ENCODE peak calls at places on chromosomes 3 and 15, in seven cellular contexts. One of them, this sample, is unnamed. For H3K4me1, the result is how much of the 10 kb centered on the place peaks cover.

GRCh38 chr15:31501074-31501473 is 174.4 kb downstream of the KLF13 start:
- DNase-seq in IMR-90: no peak
- DNase-seq in endothelial cell of umbilical vein: no peak
- DNase-seq in HCT116: no peak
- DNase-seq in heart left ventricle: no peak
- DNase-seq in body of pancreas: no peak
- DNase-seq in tibial nerve: no peak
- DNase-seq in this sample: peak

GRCh38 chr3:139006051-139006716 is at the start of gene PRR23A:
- DNase-seq in IMR-90: no peak
- DNase-seq in endothelial cell of umbilical vein: no peak
- DNase-seq in HCT116: no peak
- DNase-seq in heart left ventricle: no peak
- DNase-seq in body of pancreas: no peak
- DNase-seq in tibial nerve: no peak
- DNase-seq in this sample: peak

GRCh38 chr15:33154366-33155166 is 39.9 kb downstream of the FMN1 start:
- DNase-seq in IMR-90: peak
- DNase-seq in endothelial cell of umbilical vein: no peak
- DNase-seq in HCT116: no peak
- DNase-seq in heart left ventricle: peak
- DNase-seq in body of pancreas: no peak
- DNase-seq in tibial nerve: peak
- DNase-seq in this sample: peak

GRCh38 chr15:44726568-44727461 is 9.5 kb upstream of the TRIM69 start:
- DNase-seq in IMR-90: peak
- DNase-seq in endothelial cell of umbilical vein: peak
- DNase-seq in HCT116: peak
- DNase-seq in heart left ventricle: peak
- DNase-seq in body of pancreas: no peak
- DNase-seq in tibial nerve: peak
- DNase-seq in this sample: peak

GRCh38 chr15:94844533-94845390 is 613.4 kb downstream of the MCTP2 start:
- DNase-seq in IMR-90: no peak
- DNase-seq in endothelial cell of umbilical vein: peak
- DNase-seq in HCT116: no peak
- DNase-seq in heart left ventricle: peak
- DNase-seq in body of pancreas: peak
- DNase-seq in tibial nerve: peak
- DNase-seq in this sample: peak

GRCh38 chr3:153087595-153088566 is 74.1 kb upstream of the RAP2B start:
- DNase-seq in IMR-90: peak
- DNase-seq in endothelial cell of umbilical vein: no peak
- DNase-seq in HCT116: no peak
- DNase-seq in heart left ventricle: peak
- DNase-seq in body of pancreas: no peak
- DNase-seq in tibial nerve: peak
- DNase-seq in this sample: no peak

GRCh38 chr3:157543491-157544035 is 40.3 kb upstream of the VEPH1 start:
- DNase-seq in IMR-90: no peak
- DNase-seq in endothelial cell of umbilical vein: no peak
- DNase-seq in HCT116: no peak
- DNase-seq in heart left ventricle: no peak
- DNase-seq in body of pancreas: no peak
- DNase-seq in tibial nerve: no peak
- DNase-seq in this sample: no peak

GRCh38 chr15:41341519-41341918 is 8.8 kb downstream of the NUSAP1 start:
- DNase-seq in IMR-90: peak
- DNase-seq in endothelial cell of umbilical vein: no peak
- DNase-seq in HCT116: no peak
- DNase-seq in heart left ventricle: no peak
- DNase-seq in body of pancreas: no peak
- DNase-seq in tibial nerve: no peak
- DNase-seq in this sample: no peak

GRCh38 chr3:70726096-70726745 is 413.8 kb upstream of the MDFIC2 start:
- DNase-seq in IMR-90: peak
- DNase-seq in endothelial cell of umbilical vein: no peak
- DNase-seq in HCT116: no peak
- DNase-seq in heart left ventricle: no peak
- DNase-seq in body of pancreas: no peak
- DNase-seq in tibial nerve: no peak
- DNase-seq in this sample: no peak

GRCh38 chr15:86327230-86327865 is 247.7 kb downstream of the AGBL1 start:
- DNase-seq in IMR-90: no peak
- DNase-seq in endothelial cell of umbilical vein: no peak
- DNase-seq in HCT116: no peak
- DNase-seq in heart left ventricle: no peak
- DNase-seq in body of pancreas: no peak
- DNase-seq in tibial nerve: no peak
- DNase-seq in this sample: no peak

GRCh38 chr15:52699457-52699856 is 20.3 kb upstream of the ATOSA start:
- DNase-seq in IMR-90: no peak
- DNase-seq in endothelial cell of umbilical vein: no peak
- DNase-seq in HCT116: no peak
- DNase-seq in heart left ventricle: no peak
- DNase-seq in body of pancreas: no peak
- DNase-seq in tibial nerve: no peak
- DNase-seq in this sample: no peak

GRCh38 chr3:187763850-187764648 is 18.8 kb upstream of the BCL6 start:
- DNase-seq in IMR-90: no peak
- DNase-seq in endothelial cell of umbilical vein: no peak
- DNase-seq in HCT116: no peak
- DNase-seq in heart left ventricle: no peak
- DNase-seq in body of pancreas: no peak
- DNase-seq in tibial nerve: no peak
- DNase-seq in this sample: no peak

GRCh38 chr3:44104668-44105321 is 136.9 kb upstream of the TOPAZ1 start:
- DNase-seq in IMR-90: peak
- DNase-seq in endothelial cell of umbilical vein: no peak
- DNase-seq in HCT116: peak
- DNase-seq in heart left ventricle: no peak
- DNase-seq in body of pancreas: no peak
- DNase-seq in tibial nerve: no peak
- DNase-seq in this sample: no peak

GRCh38 chr3:187131981-187132380 is 7.3 kb downstream of the RPL39L start:
- DNase-seq in IMR-90: peak
- DNase-seq in endothelial cell of umbilical vein: no peak
- DNase-seq in HCT116: no peak
- DNase-seq in heart left ventricle: no peak
- DNase-seq in body of pancreas: no peak
- DNase-seq in tibial nerve: no peak
- DNase-seq in this sample: no peak

GRCh38 chr15:64905119-64905831 is 6.4 kb upstream of the ANKDD1A start:
- DNase-seq in IMR-90: peak
- DNase-seq in endothelial cell of umbilical vein: peak
- DNase-seq in HCT116: no peak
- DNase-seq in heart left ventricle: peak
- DNase-seq in body of pancreas: peak
- DNase-seq in tibial nerve: peak
- DNase-seq in this sample: peak

GRCh38 chr3:179324270-179324754 is 1.5 kb downstream of the ZNF639 start:
- DNase-seq in IMR-90: peak
- DNase-seq in endothelial cell of umbilical vein: peak
- DNase-seq in HCT116: no peak
- DNase-seq in heart left ventricle: no peak
- DNase-seq in body of pancreas: no peak
- DNase-seq in tibial nerve: no peak
- DNase-seq in this sample: no peak

GRCh38 chr3:25033407-25034029 is 394.5 kb upstream of the RARB start:
- DNase-seq in IMR-90: peak
- DNase-seq in endothelial cell of umbilical vein: peak
- DNase-seq in HCT116: peak
- DNase-seq in heart left ventricle: peak
- DNase-seq in body of pancreas: peak
- DNase-seq in tibial nerve: peak
- DNase-seq in this sample: peak

GRCh38 chr15:63133786-63134185 is 12.1 kb downstream of the LACTB start:
- DNase-seq in IMR-90: peak
- DNase-seq in endothelial cell of umbilical vein: peak
- DNase-seq in HCT116: no peak
- DNase-seq in heart left ventricle: no peak
- DNase-seq in body of pancreas: no peak
- DNase-seq in tibial nerve: no peak
- DNase-seq in this sample: no peak

GRCh38 chr3:62110801-62111200 is 262.5 kb downstream of the FEZF2 start:
- DNase-seq in IMR-90: peak
- DNase-seq in endothelial cell of umbilical vein: no peak
- DNase-seq in HCT116: no peak
- DNase-seq in heart left ventricle: no peak
- DNase-seq in body of pancreas: no peak
- DNase-seq in tibial nerve: no peak
- DNase-seq in this sample: no peak

DNA sequence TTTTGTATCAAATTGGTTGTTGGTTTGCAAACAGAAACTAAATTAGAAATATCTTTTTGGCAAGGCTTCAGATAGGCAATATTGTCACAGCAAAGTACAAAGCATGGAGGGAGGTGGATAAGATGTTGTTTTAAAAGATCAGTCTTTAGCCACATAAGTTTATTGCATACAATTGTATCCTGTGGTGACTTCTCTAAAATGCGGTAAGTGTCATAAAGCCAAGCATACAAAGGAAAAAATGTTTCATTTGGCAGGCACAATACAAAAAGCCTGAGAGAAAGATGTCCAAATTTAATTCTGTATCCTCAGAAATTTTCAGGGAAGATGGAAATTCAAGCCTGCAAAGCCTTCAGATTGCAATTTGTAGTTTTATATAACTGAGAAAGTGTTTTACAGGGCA is 7.7 kb downstream of the KAT2B start:
- DNase-seq in IMR-90: no peak
- DNase-seq in endothelial cell of umbilical vein: no peak
- DNase-seq in HCT116: no peak
- DNase-seq in heart left ventricle: no peak
- DNase-seq in body of pancreas: no peak
- DNase-seq in tibial nerve: no peak
- DNase-seq in this sample: no peak
- H3K4me1 ChIP-seq in IMR-90: under half
- H3K4me1 ChIP-seq in endothelial cell of umbilical vein: under half
- H3K4me1 ChIP-seq in HCT116: under half
- H3K4me1 ChIP-seq in heart left ventricle: half or more
- H3K4me1 ChIP-seq in body of pancreas: under half
- H3K4me1 ChIP-seq in tibial nerve: under half
- H3K4me1 ChIP-seq in this sample: under half

GRCh38 chr3:198076722-198077308 is 116.8 kb downstream of the LMLN start:
- DNase-seq in IMR-90: no peak
- DNase-seq in endothelial cell of umbilical vein: no peak
- DNase-seq in HCT116: no peak
- DNase-seq in heart left ventricle: no peak
- DNase-seq in body of pancreas: no peak
- DNase-seq in tibial nerve: no peak
- DNase-seq in this sample: no peak

GRCh38 chr3:198079771-198080520 is 119.9 kb downstream of the LMLN start:
- DNase-seq in IMR-90: peak
- DNase-seq in endothelial cell of umbilical vein: no peak
- DNase-seq in HCT116: peak
- DNase-seq in heart left ventricle: no peak
- DNase-seq in body of pancreas: no peak
- DNase-seq in tibial nerve: no peak
- DNase-seq in this sample: no peak

GRCh38 chr3:198081421-198081844 is 121.4 kb downstream of the LMLN start:
- DNase-seq in IMR-90: no peak
- DNase-seq in endothelial cell of umbilical vein: no peak
- DNase-seq in HCT116: no peak
- DNase-seq in heart left ventricle: no peak
- DNase-seq in body of pancreas: no peak
- DNase-seq in tibial nerve: no peak
- DNase-seq in this sample: no peak

DNA sequence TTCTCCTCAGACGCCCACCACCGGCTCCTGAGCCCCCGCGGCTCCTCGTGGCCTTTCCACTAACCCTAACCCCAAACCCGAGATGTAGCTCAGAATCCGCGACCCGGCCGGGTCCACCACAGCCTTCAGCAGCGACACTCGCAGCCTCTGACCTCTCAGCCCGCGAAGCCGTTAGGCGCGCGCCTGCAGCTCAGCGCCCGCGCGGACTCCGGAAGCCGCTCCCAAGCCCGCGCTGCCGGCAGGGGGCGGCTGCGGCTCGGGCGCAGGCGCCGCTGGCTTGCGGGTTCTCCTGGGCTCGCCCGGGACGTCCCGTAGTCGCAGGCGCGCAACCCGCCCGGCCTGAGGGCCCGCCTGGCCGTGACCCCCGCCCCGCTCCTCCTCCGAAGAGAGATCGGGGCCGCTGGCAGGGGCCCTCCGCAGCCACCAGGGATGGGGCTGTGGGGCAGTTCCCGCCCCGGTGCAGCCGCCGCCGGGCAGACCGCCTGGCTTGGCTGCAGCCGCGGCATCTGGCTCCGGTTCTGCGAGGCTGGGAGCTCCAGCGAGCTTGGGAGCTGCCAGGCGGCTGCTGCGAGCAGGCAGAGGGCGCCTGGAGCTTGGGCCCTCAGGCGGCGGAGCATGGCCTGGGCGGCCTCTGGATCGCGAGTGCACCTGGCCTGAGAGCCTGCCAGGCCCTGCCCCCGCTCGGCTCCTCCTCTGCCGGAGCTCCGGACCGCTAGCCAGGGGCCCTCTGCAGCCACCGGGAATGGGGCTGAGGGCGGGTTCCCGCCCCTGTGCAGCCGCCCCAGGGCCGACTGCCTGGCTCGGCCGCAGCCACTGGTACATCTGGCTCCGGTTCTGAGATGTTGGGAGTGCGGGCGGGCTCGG is 120.7 kb downstream of the LMLN start:
- DNase-seq in IMR-90: peak
- DNase-seq in endothelial cell of umbilical vein: peak
- DNase-seq in HCT116: peak
- DNase-seq in heart left ventricle: peak
- DNase-seq in body of pancreas: peak
- DNase-seq in tibial nerve: peak
- DNase-seq in this sample: peak
- TF ChIP-seq POLR2A in IMR-90: no peak
- TF ChIP-seq POLR2A in endothelial cell of umbilical vein: no peak
- TF ChIP-seq POLR2A in HCT116: no peak
- TF ChIP-seq POLR2A in heart left ventricle: no peak
- TF ChIP-seq POLR2A in body of pancreas: no peak
- TF ChIP-seq POLR2A in tibial nerve: no peak
- TF ChIP-seq POLR2A in this sample: no peak

GRCh38 chr15:70672081-70672480 is 91.3 kb downstream of the UACA start:
- DNase-seq in IMR-90: no peak
- DNase-seq in endothelial cell of umbilical vein: peak
- DNase-seq in HCT116: no peak
- DNase-seq in heart left ventricle: no peak
- DNase-seq in body of pancreas: no peak
- DNase-seq in tibial nerve: no peak
- DNase-seq in this sample: no peak
- H3K27ac ChIP-seq in IMR-90: no peak
- H3K27ac ChIP-seq in endothelial cell of umbilical vein: no peak
- H3K27ac ChIP-seq in HCT116: no peak
- H3K27ac ChIP-seq in heart left ventricle: no peak
- H3K27ac ChIP-seq in body of pancreas: no peak
- H3K27ac ChIP-seq in tibial nerve: no peak
- H3K27ac ChIP-seq in this sample: no peak

DNA sequence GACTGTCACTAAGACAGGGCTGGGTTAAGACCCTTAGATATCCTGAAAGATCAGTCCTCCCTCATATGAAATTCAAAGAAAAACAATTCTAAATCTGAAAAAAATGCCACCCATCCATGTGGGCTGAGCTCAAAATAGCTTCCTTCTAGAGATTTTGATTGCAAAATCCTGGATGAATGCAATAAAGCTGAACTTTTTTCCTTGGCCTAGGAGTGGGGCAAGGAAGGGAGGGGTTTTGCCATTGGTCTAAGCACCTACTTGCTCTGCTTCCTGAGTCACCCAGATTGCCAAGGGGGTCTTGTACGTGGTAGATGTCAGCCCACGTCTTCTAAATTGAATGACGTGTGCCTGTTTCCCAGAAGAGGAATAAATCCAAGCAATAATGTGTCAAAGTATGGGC is 15.3 kb upstream of the SMAD3 start:
- DNase-seq in IMR-90: peak
- DNase-seq in endothelial cell of umbilical vein: no peak
- DNase-seq in HCT116: no peak
- DNase-seq in heart left ventricle: no peak
- DNase-seq in body of pancreas: no peak
- DNase-seq in tibial nerve: no peak
- DNase-seq in this sample: no peak
- H3K4me1 ChIP-seq in IMR-90: under half
- H3K4me1 ChIP-seq in endothelial cell of umbilical vein: under half
- H3K4me1 ChIP-seq in HCT116: under half
- H3K4me1 ChIP-seq in heart left ventricle: under half
- H3K4me1 ChIP-seq in body of pancreas: half or more
- H3K4me1 ChIP-seq in tibial nerve: under half
- H3K4me1 ChIP-seq in this sample: under half

This sample was measured in testis.